ENCODE peak calls at places on chromosomes 4 and X, in six cellular contexts. G, Z, K, O, L and V are unnamed samples. For H3K4me1, the result is how much of the 10 kb centered on the place peaks cover.

GRCh38 chrX:17459596-17459995 is 84.6 kb downstream of the NHS start:
- DNase-seq in G (no peak), Z (no peak), K (no peak), O (no peak), L (no peak), V (no peak)

GRCh38 chr4:31918891-31919290 is 1198.7 kb downstream of the PCDH7 start:
- DNase-seq in G (no peak), Z (no peak), K (no peak), O (no peak), L (no peak), V (no peak)

GRCh38 chr4:139988863-139989765 is 164.9 kb downstream of the MAML3 start:
- DNase-seq in G (peak), Z (no peak), K (no peak), O (peak), L (no peak), V (no peak)

GRCh38 chrX:68997911-68998310 is 167.3 kb downstream of the PJA1 start:
- DNase-seq in G (peak), Z (no peak), K (no peak), O (no peak), L (peak), V (no peak)

GRCh38 chr4:5638976-5639375 is 69.4 kb downstream of the EVC2 start:
- DNase-seq in G (peak), Z (no peak), K (no peak), O (no peak), L (no peak), V (no peak)

GRCh38 chr4:133865606-133866327 is 335.8 kb downstream of the PABPC4L start:
- DNase-seq in G (peak), Z (no peak), K (no peak), O (no peak), L (no peak), V (no peak)

GRCh38 chrX:101022020-101022419 is 29.9 kb downstream of the TRMT2B start:
- DNase-seq in G (no peak), Z (no peak), K (no peak), O (no peak), L (no peak), V (no peak)

GRCh38 chrX:134431894-134432293 is 28.1 kb upstream of the HPRT1 start:
- DNase-seq in G (peak), Z (no peak), K (no peak), O (no peak), L (no peak), V (no peak)

GRCh38 chr4:4424499-4425115 is 37.7 kb downstream of the NSG1 start:
- DNase-seq in G (no peak), Z (no peak), K (no peak), O (peak), L (no peak), V (no peak)

GRCh38 chr4:159400782-159401712 is 298.2 kb downstream of the RAPGEF2 start:
- DNase-seq in G (no peak), Z (no peak), K (no peak), O (no peak), L (no peak), V (no peak)

GRCh38 chr4:144355809-144356757 is 215.6 kb upstream of the GYPA start:
- DNase-seq in G (peak), Z (no peak), K (no peak), O (no peak), L (no peak), V (no peak)

DNA sequence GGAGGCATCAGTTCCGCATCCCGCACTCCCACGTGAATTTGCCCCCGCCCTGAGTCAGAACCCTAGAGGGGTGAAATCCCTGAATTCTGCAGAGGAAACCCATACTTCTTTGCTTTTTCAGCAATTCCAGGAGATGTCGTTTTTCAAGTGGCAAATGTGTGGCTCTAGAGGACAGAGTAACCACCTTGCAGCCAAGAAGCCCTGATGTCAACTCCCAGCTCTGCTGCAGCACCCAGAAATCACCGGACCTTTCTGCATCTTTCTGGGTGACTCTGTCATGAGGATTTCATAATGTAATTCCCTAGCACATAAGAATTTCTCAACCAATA is 56.5 kb downstream of the LGI2 start:
- DNase-seq in G (no peak), Z (no peak), K (no peak), O (no peak), L (no peak), V (no peak)
- H3K4me1 ChIP-seq in G (under half), Z (under half), K (under half), O (under half), L (under half), V (under half)

GRCh38 chr4:80507507-80507906 is 172.0 kb downstream of the CFAP299 start:
- DNase-seq in G (no peak), Z (no peak), K (no peak), O (no peak), L (no peak), V (no peak)
- H3K4me1 ChIP-seq in G (under half), Z (under half), K (under half), O (under half), L (under half), V (under half)

GRCh38 chrX:130084651-130085237 is 25.6 kb downstream of the ELF4 start:
- DNase-seq in G (no peak), Z (no peak), K (no peak), O (no peak), L (no peak), V (no peak)
- H3K4me1 ChIP-seq in G (under half), Z (under half), K (half or more), O (under half), L (under half), V (under half)

DNA sequence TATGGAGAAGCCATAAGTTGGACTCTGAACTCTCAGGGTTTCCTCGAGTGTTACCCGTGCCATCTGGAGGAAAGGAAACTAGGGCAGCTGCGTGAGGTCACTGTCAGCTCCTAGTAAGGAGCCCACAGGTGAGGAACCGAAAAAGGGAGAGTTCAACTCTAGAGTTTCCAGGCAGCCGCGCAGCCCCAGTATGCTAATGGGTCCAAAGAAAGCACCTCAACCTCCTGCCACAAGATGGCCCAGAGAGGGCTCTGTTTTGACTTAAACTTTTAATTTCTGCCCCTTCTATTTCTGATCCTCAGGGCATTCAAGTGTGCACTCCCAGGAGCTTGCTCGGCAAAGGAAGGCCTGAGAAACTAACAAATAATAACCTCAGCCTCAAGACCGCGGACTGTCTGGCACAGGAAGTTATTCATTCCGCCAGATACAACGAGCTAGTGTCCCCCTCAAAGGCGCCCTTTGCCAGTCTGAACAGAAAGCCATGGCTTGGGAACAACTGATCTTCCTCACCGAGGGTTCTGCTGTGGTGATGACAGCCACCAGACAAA is 13.9 kb downstream of the SCARB2 start:
- DNase-seq in G (no peak), Z (no peak), K (no peak), O (no peak), L (peak), V (no peak)
- H3K4me1 ChIP-seq in G (under half), Z (under half), K (under half), O (under half), L (half or more), V (under half)